ENCODE peak calls at places on chromosomes 12 and 14, in four cellular contexts. Q is IMR-90, M is upper lobe of right lung, U is mammary epithelial cell. P is an unnamed sample.

GRCh38 chr12:55703288-55703687 is 4.4 kb downstream of the ITGA7 start:
- DNase-seq in Q (no peak), M (no peak), U (no peak), P (no peak)

GRCh38 chr12:95884998-95885397 is 26.2 kb downstream of the SNRPF start:
- DNase-seq in Q (no peak), M (no peak), U (no peak), P (no peak)

GRCh38 chr12:7555752-7556151 is 52.2 kb upstream of the CD163 start:
- DNase-seq in Q (peak; percentile 73), M (no peak), U (peak; percentile 39), P (peak; percentile 16)

GRCh38 chr14:78319826-78320635 is 149.9 kb downstream of the NRXN3 start:
- DNase-seq in Q (no peak), M (no peak), U (no peak), P (no peak)

GRCh38 chr14:60981626-60982455 is 796 bp downstream of the SLC38A6 start:
- DNase-seq in Q (peak; percentile 94), M (no peak), U (peak; percentile 70), P (peak; percentile 16)

GRCh38 chr14:20866963-20867362 is 24.2 kb upstream of the RNASE3 start:
- DNase-seq in Q (no peak), M (no peak), U (peak; percentile 17), P (peak; percentile 66)

GRCh38 chr12:9255837-9256236 is 47.6 kb upstream of the PZP start:
- DNase-seq in Q (no peak), M (no peak), U (no peak), P (no peak)

GRCh38 chr14:83257466-83258439 is 1724.1 kb upstream of the SEL1L start:
- DNase-seq in Q (no peak), M (no peak), U (no peak), P (no peak)

GRCh38 chr12:131087991-131088700 is 134.4 kb downstream of the ADGRD1 start:
- DNase-seq in Q (no peak), M (peak; percentile 54), U (no peak), P (peak; percentile 25)

GRCh38 chr14:100747021-100747586 is 20.4 kb downstream of the DLK1 start:
- DNase-seq in Q (peak; percentile 92), M (peak; percentile 76), U (peak; percentile 95), P (no peak)

GRCh38 chr12:77231548-77231947 is 166.2 kb upstream of the E2F7 start:
- DNase-seq in Q (peak; percentile 55), M (peak; percentile 75), U (peak; percentile 45), P (peak; percentile 69)

DNA sequence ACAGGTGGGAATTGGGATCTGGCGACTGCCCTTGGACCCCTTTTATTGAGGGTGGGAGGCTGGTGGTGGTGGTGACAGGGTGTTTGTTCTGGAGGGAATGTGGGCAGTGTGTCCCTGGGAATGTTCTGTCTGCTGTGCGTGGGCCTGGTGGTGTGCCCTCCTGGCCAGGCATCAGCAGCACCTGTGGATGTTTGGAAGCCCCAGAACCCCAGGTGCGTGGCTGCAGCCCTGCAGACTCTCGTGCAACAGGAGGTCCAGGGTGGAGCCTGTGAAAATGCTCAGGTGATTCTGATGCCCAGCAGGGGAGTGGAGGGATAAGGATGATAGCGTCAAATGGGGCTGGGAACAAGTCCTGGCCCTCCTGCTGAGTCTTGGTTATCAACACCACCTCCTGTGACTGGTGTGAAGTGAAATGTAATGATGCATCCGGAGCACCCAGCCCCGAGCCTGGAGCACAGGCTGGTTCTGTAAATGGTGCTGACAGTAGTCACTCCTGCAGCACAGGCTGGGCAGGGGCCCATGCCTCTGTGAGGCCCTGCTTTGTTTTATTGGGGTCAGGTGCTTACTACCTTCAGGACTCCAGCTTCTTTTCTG is 176.6 kb downstream of the TSPAN9 start:
- DNase-seq in Q (no peak), M (no peak), U (no peak), P (no peak)
- H3K4me1 ChIP-seq in Q (peaks cover 5% of the 10 kb centered on the region), M (peaks cover 19% of the 10 kb centered on the region), U (no peaks in the 10 kb centered on the region), P (peaks cover 12% of the 10 kb centered on the region)

GRCh38 chr12:103956515-103957027 is 9.1 kb upstream of the TDG start:
- DNase-seq in Q (no peak), M (no peak), U (no peak), P (no peak)
- H3K4me3 ChIP-seq in Q (peak overlapping the region; percentile 72), M (peak overlapping the region; percentile 92), U (peak overlapping the region; percentile 73), P (peak overlapping the region; percentile 80)

GRCh38 chr12:99745895-99746294 is 98.3 kb downstream of the GARIN6 start:
- DNase-seq in Q (no peak), M (no peak), U (no peak), P (no peak)

GRCh38 chr12:99745106-99745505 is 97.6 kb downstream of the GARIN6 start:
- DNase-seq in Q (no peak), M (no peak), U (no peak), P (no peak)

DNA sequence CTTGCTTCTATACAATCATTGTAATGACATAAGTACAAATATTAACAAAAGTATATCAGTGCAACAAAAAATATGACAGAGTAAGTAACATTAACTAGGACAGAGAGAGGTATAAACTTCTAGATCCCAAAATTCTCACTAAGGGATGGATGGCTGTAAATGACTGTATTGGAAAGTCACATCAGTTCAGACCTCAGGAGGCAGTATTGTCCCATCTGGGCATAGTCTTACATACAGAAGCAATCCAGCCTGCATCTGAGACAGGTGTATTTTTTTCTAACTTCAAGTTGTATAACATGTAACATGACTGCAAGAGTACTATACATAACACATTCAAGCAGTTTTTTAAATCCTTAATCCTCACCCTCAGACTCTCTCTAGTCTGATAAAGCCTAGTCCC is 99.0 kb downstream of the GARIN6 start:
- DNase-seq in Q (no peak), M (no peak), U (no peak), P (no peak)
- TF ChIP-seq CTCF in Q (no peak), M (no peak), U (peak; percentile 3), P (no peak)

DNA sequence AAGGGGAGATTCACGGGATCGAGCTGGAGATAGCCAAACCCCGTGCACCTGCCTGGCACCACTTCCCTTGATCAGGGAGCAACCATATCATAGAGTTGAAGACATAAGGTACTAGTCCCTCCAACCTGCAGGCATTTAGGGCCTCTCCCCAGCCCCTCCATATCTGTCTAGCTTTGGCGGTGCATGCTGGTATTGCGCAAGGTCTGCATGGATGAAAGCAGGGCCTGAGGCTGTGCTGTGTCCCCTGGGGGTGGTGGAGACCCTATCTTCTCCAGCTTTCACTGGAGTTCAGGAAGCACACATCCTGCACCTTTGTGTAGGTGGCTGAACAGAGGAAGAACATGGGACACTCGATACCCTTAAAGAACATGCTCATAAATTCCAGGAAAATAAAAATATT is 46.9 kb downstream of the KCTD10 start:
- DNase-seq in Q (no peak), M (no peak), U (no peak), P (no peak)
- H3K4me1 ChIP-seq in Q (no peaks in the 10 kb centered on the region), M (peaks cover 9% of the 10 kb centered on the region), U (peaks cover 6% of the 10 kb centered on the region), P (no peaks in the 10 kb centered on the region)